ENCODE peak calls at places on chromosome 4, in seven cellular contexts. D, J, C, P, B, W and A are unnamed samples.

GRCh38 chr4:151296227-151296626 is 19.3 kb downstream of the PRSS48 start:
- DNase-seq in B (no peak), D (no peak), W (no peak), P (no peak), J (no peak), C (no peak), A (no peak)

GRCh38 chr4:126899382-126899801 is 733.4 kb upstream of the INTU start:
- DNase-seq in C (no peak), B (no peak), W (no peak), J (peak), P (peak), D (no peak), A (peak)

GRCh38 chr4:73721901-73722300 is 18.5 kb upstream of the CXCL8 start:
- DNase-seq in B (no peak), C (no peak), D (no peak), P (no peak), W (no peak), J (no peak), A (no peak)

GRCh38 chr4:10183462-10183861 is 66.9 kb upstream of the WDR1 start:
- DNase-seq in D (no peak), P (peak), J (no peak), C (no peak), W (no peak), B (no peak), A (no peak)

GRCh38 chr4:104490096-104490769 is 4.5 kb downstream of the CXXC4 start:
- DNase-seq in D (no peak), J (no peak), B (no peak), P (no peak), C (peak), W (no peak), A (no peak)

GRCh38 chr4:1567808-1568581 is 116.1 kb downstream of the FAM53A start:
- DNase-seq in C (no peak), D (no peak), W (no peak), B (no peak), P (no peak), J (no peak), A (no peak)

GRCh38 chr4:113556382-113557134 is 205.0 kb downstream of the CAMK2D start:
- DNase-seq in D (no peak), B (no peak), J (no peak), P (no peak), C (no peak), W (no peak), A (no peak)

GRCh38 chr4:175034986-175035705 is 117.0 kb downstream of the ADAM29 start:
- DNase-seq in P (no peak), W (no peak), J (no peak), B (no peak), D (no peak), C (no peak), A (no peak)

GRCh38 chr4:56662782-56663468 is 18.2 kb downstream of the HOPX start:
- DNase-seq in J (no peak), B (no peak), P (no peak), C (no peak), D (no peak), W (no peak), A (no peak)